ENCODE peak calls at places on chromosomes 13 and 19, in five cellular contexts. Z is left ventricle myocardium inferior; V is T follicular helper cell; D is stimulated activated CD4-positive, alpha-beta T cell treated with anti-CD3 and anti-CD28 coated beads, Interleukin-1b, Interleukin-23, amount 100 ng/mL, for 24 hours; F is NCI-H2029 treated with DMSO at 0.1 percent for 48 hours. H is an unnamed sample.

GRCh38 chr19:29532956-29533355 is 7.2 kb downstream of the VSTM2B start:
- DNase-seq in D (no peak), Z (no peak), F (no peak), V (no peak), H (no peak)

GRCh38 chr19:35852029-35852780 is at the start of gene NPHS1:
- DNase-seq in F (no peak), D (no peak), Z (no peak), V (no peak), H (no peak)

GRCh38 chr19:3146677-3147100 is 10.9 kb downstream of the GNA15 start:
- DNase-seq in F (no peak), Z (no peak), D (peak), V (peak), H (no peak)

GRCh38 chr19:518292-519231 is 11.3 kb downstream of the TPGS1 start:
- DNase-seq in Z (no peak), V (peak), D (no peak), F (no peak), H (no peak)

GRCh38 chr13:30806784-30807183 is 71.4 kb downstream of the ALOX5AP start:
- DNase-seq in F (no peak), D (no peak), V (no peak), Z (no peak), H (no peak)

GRCh38 chr19:23528376-23528775 is 133.1 kb upstream of the ZNF91 start:
- DNase-seq in F (no peak), V (no peak), Z (no peak), D (no peak), H (no peak)

GRCh38 chr19:18469245-18470107 is 31.5 kb upstream of the ISYNA1 start:
- DNase-seq in Z (peak), F (no peak), D (peak), V (peak), H (peak)

GRCh38 chr19:41991025-41991424 is 3.0 kb downstream of the ATP1A3 start:
- DNase-seq in F (no peak), Z (peak), D (no peak), V (no peak), H (no peak)

GRCh38 chr13:20848944-20849343 is 53.6 kb downstream of the XPO4 start:
- DNase-seq in Z (no peak), D (no peak), F (no peak), V (no peak), H (no peak)

GRCh38 chr19:41161903-41162302 is 31.1 kb upstream of the CYP2S1 start:
- DNase-seq in F (no peak), Z (no peak), D (no peak), V (no peak), H (no peak)

GRCh38 chr13:51025245-51025872 is 85.7 kb downstream of the C13orf42 start:
- DNase-seq in D (no peak), V (no peak), F (no peak), Z (no peak), H (no peak)

GRCh38 chr13:113333076-113333475 is 30.9 kb downstream of the GRTP1 start:
- DNase-seq in D (no peak), Z (no peak), F (no peak), V (no peak), H (no peak)

GRCh38 chr19:58544591-58545285 is 874 bp downstream of the TRIM28 start:
- DNase-seq in Z (no peak), F (no peak), V (peak), D (no peak), H (peak)

GRCh38 chr19:15934332-15935078 is at the start of gene CYP4F11:
- DNase-seq in Z (peak), V (no peak), F (peak), D (no peak), H (no peak)

GRCh38 chr19:6835501-6835900 is 51.9 kb upstream of the ADGRE1 start:
- DNase-seq in Z (no peak), F (no peak), V (no peak), D (no peak), H (no peak)

GRCh38 chr19:39402417-39403297 is 4.0 kb upstream of the ZFP36 start:
- DNase-seq in V (peak), F (peak), D (peak), Z (peak), H (peak)

GRCh38 chr13:113275387-113275786 is 21.7 kb upstream of the LAMP1 start:
- DNase-seq in V (no peak), Z (no peak), F (no peak), D (peak), H (no peak)

GRCh38 chr19:28168557-28168956 is 1044.4 kb downstream of the UQCRFS1 start:
- DNase-seq in V (no peak), Z (no peak), F (no peak), D (no peak), H (no peak)

GRCh38 chr13:78589206-78589605 is 14.1 kb downstream of the POU4F1 start:
- DNase-seq in F (no peak), D (no peak), Z (peak), V (no peak), H (no peak)

GRCh38 chr13:110949628-110950027 is 34.8 kb upstream of the ANKRD10 start:
- DNase-seq in F (no peak), Z (no peak), D (no peak), V (no peak), H (no peak)

GRCh38 chr19:3682741-3683404 is 17.4 kb downstream of the PIP5K1C start:
- DNase-seq in D (no peak), Z (no peak), F (no peak), V (no peak), H (no peak)

GRCh38 chr13:41177616-41178015 is 16.8 kb downstream of the KBTBD7 start:
- DNase-seq in D (no peak), V (no peak), F (no peak), Z (no peak), H (no peak)

GRCh38 chr19:54653181-54653809 is 9.5 kb upstream of the LILRB4 start:
- DNase-seq in F (peak), Z (no peak), D (no peak), V (no peak), H (peak)

GRCh38 chr19:10533656-10534386 is 9.9 kb upstream of the ATG4D start:
- DNase-seq in V (no peak), D (no peak), F (no peak), Z (no peak), H (no peak)

GRCh38 chr13:47008318-47008717 is 111.5 kb upstream of the HTR2A start:
- DNase-seq in D (no peak), V (no peak), F (no peak), Z (no peak), H (no peak)

GRCh38 chr19:42480335-42481095 is 37.8 kb upstream of the CXCL17 start:
- DNase-seq in D (no peak), F (no peak), V (no peak), Z (no peak), H (no peak)

GRCh38 chr19:34131100-34131499 is 41.2 kb upstream of the LSM14A start:
- DNase-seq in F (no peak), V (no peak), Z (no peak), D (no peak), H (no peak)

H was measured in GM18507.